ENCODE peak calls at places on chromosomes 6 and 20, in seven cellular contexts. S is pancreas, Y is brain microvascular endothelial cell, E is thoracic aorta, N is esophagus squamous epithelium, F is cardiac fibroblast, O is PC-3. R is an unnamed sample.

GRCh38 chr6:22062807-22063408 is 233.9 kb downstream of the PRL start:
- DNase-seq in S (no peak), Y (no peak), E (no peak), N (no peak), F (no peak), O (no peak), R (peak)

GRCh38 chr20:60283281-60283680 is 325.1 kb downstream of the CDH26 start:
- DNase-seq in S (no peak), Y (no peak), E (no peak), N (no peak), F (peak), O (peak), R (no peak)

GRCh38 chr6:273441-274111 is 18.7 kb upstream of the DUSP22 start:
- DNase-seq in S (no peak), Y (no peak), E (no peak), N (no peak), F (peak), O (no peak), R (no peak)

GRCh38 chr6:162119349-162119748 is 608.2 kb downstream of the PRKN start:
- DNase-seq in S (no peak), Y (peak), E (no peak), N (no peak), F (peak), O (no peak), R (no peak)

GRCh38 chr20:53599910-53600632 is 6.4 kb upstream of the ZNF217 start:
- DNase-seq in S (no peak), Y (no peak), E (no peak), N (no peak), F (no peak), O (no peak), R (no peak)

GRCh38 chr6:164927288-164928040 is 381.9 kb downstream of the C6orf118 start:
- DNase-seq in S (peak), Y (peak), E (no peak), N (no peak), F (peak), O (peak), R (no peak)

GRCh38 chr20:22556565-22557056 is 27.8 kb downstream of the FOXA2 start:
- DNase-seq in S (no peak), Y (no peak), E (no peak), N (no peak), F (no peak), O (no peak), R (no peak)

GRCh38 chr6:32060966-32061655 is 22.9 kb downstream of the CYP21A2 start:
- DNase-seq in S (no peak), Y (no peak), E (no peak), N (no peak), F (no peak), O (no peak), R (no peak)

GRCh38 chr6:7590918-7591302 is 912 bp downstream of the SNRNP48 start:
- DNase-seq in S (no peak), Y (no peak), E (no peak), N (no peak), F (peak), O (peak), R (no peak)

GRCh38 chr6:111358454-111358853 is 124.6 kb downstream of the REV3L start:
- DNase-seq in S (no peak), Y (no peak), E (no peak), N (no peak), F (no peak), O (peak), R (no peak)

GRCh38 chr6:138787138-138787537 is 8.7 kb upstream of the ECT2L start:
- DNase-seq in S (no peak), Y (no peak), E (no peak), N (no peak), F (no peak), O (no peak), R (no peak)

GRCh38 chr20:38779247-38780097 is 26.0 kb upstream of the PPP1R16B start:
- DNase-seq in S (no peak), Y (no peak), E (no peak), N (no peak), F (no peak), O (no peak), R (no peak)

GRCh38 chr6:69974193-69974592 is 107.8 kb downstream of the COL19A1 start:
- DNase-seq in S (no peak), Y (peak), E (no peak), N (no peak), F (peak), O (no peak), R (no peak)

GRCh38 chr6:21359926-21360325 is 233.6 kb upstream of the SOX4 start:
- DNase-seq in S (no peak), Y (no peak), E (no peak), N (no peak), F (no peak), O (no peak), R (no peak)

GRCh38 chr20:62702886-62703852 is 5.5 kb upstream of the NTSR1 start:
- DNase-seq in S (peak), Y (peak), E (no peak), N (no peak), F (peak), O (peak), R (no peak)

GRCh38 chr6:87982134-87982533 is 65.5 kb upstream of the SPACA1 start:
- DNase-seq in S (no peak), Y (no peak), E (no peak), N (no peak), F (peak), O (no peak), R (no peak)

GRCh38 chr20:61727761-61728160 is 337.9 kb downstream of the TAF4 start:
- DNase-seq in S (no peak), Y (no peak), E (no peak), N (no peak), F (no peak), O (no peak), R (no peak)

GRCh38 chr6:11730645-11731044 is 48.0 kb downstream of the ADTRP start:
- DNase-seq in S (no peak), Y (no peak), E (no peak), N (no peak), F (no peak), O (no peak), R (no peak)

GRCh38 chr20:10611357-10611756 is 62.4 kb downstream of the JAG1 start:
- DNase-seq in S (no peak), Y (peak), E (no peak), N (no peak), F (peak), O (peak), R (peak)

GRCh38 chr6:167855825-167856425 is 29.2 kb downstream of the AFDN start:
- DNase-seq in S (no peak), Y (peak), E (no peak), N (no peak), F (peak), O (peak), R (no peak)

GRCh38 chr6:159125977-159126376 is 43.2 kb upstream of the FNDC1 start:
- DNase-seq in S (no peak), Y (no peak), E (no peak), N (no peak), F (no peak), O (no peak), R (no peak)

GRCh38 chr6:8983202-8983688 is 547.9 kb upstream of the SLC35B3 start:
- DNase-seq in S (peak), Y (peak), E (peak), N (no peak), F (peak), O (peak), R (peak)

GRCh38 chr20:39568090-39568489 is 605.9 kb downstream of the DHX35 start:
- DNase-seq in S (no peak), Y (no peak), E (no peak), N (no peak), F (no peak), O (no peak), R (no peak)

GRCh38 chr6:125790403-125791150 is at the start of gene NCOA7:
- DNase-seq in S (peak), Y (peak), E (no peak), N (peak), F (peak), O (peak), R (no peak)

GRCh38 chr6:163745566-163746400 is 331.3 kb downstream of the QKI start:
- DNase-seq in S (no peak), Y (peak), E (no peak), N (no peak), F (peak), O (peak), R (no peak)

GRCh38 chr6:72649032-72649984 is 27.4 kb downstream of the KCNQ5 start:
- DNase-seq in S (no peak), Y (peak), E (peak), N (no peak), F (peak), O (peak), R (no peak)

GRCh38 chr6:122818866-122819265 is 29.8 kb downstream of the SMPDL3A start:
- DNase-seq in S (no peak), Y (no peak), E (no peak), N (no peak), F (no peak), O (no peak), R (no peak)

GRCh38 chr20:835220-836045 is 1.9 kb downstream of the FAM110A start:
- DNase-seq in S (no peak), Y (no peak), E (no peak), N (no peak), F (no peak), O (no peak), R (no peak)

GRCh38 chr6:38528196-38528965 is 111.3 kb downstream of the BTBD9 start:
- DNase-seq in S (no peak), Y (no peak), E (no peak), N (no peak), F (no peak), O (no peak), R (no peak)

GRCh38 chr6:30798501-30798900 is 54.2 kb upstream of the IER3 start:
- DNase-seq in S (no peak), Y (no peak), E (no peak), N (no peak), F (no peak), O (no peak), R (no peak)

DNA sequence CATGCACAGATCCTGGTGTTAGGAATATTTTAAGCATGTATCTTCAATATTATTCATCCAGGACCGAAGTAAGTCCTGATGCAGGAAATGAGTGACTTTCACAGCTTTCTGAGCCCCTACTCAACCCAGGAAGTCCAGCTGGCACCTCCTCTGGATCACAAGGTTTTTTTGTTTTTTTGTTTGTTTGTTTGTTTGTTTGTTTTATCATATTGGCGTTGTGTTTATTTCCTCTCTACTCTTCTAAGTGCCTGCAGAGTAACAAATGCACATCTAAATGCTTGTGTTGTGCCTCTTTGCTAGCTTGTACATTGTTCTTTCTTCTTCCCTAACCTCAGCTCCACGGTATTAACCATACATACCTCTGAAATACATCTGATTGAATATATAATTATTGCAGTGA is 594.3 kb upstream of the ADGRB3 start:
- DNase-seq in S (no peak), Y (no peak), E (no peak), N (no peak), F (no peak), O (no peak), R (no peak)
- H3K4me3 ChIP-seq in S (no peak), Y (peak), E (peak), N (no peak), F (peak), O (no peak), R (peak)

DNA sequence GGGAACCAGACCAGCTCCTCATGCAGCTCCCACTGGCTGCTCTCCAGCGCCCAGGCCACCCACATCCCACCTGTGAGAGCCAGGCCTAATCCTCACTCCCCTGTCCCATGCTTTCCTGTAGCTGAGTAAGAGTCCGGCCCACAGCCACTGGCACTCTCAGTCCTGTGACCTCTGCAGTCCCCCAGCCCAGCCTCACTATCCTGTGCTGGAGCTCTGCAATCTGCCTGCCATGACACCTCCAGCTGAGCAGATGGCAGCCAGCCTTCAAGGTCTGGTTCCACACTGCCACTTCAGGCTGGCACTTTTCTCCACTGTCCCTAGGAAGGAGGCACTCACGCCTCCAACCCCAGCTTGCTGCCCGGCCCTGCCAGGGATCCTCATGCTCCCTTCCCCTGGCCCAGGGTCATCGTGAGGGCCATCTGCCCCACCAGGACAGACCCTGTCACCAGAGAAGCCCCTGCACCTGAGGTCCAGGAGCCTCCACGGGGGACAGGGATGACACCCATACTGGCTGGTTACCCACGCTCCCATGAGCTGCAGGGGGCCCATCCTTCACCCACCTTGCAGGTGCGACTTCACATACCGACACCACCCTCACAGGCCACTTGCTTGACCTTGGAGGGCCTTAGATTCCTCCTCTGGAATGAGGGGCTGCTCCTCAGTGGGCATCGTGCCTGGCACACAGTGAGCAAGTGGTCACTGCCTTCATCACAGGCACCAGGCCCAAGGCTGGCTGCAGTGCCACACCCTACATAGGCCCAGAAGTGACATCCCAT is 100.1 kb downstream of the ASXL1 start:
- DNase-seq in S (peak), Y (no peak), E (no peak), N (no peak), F (no peak), O (no peak), R (no peak)
- H3K4me3 ChIP-seq in S (no peak), Y (peak), E (no peak), N (no peak), F (no peak), O (peak), R (no peak)

GRCh38 chr6:132404330-132404729 is 3.1 kb upstream of the MOXD1 start:
- DNase-seq in S (no peak), Y (no peak), E (no peak), N (no peak), F (no peak), O (no peak), R (no peak)

GRCh38 chr6:132401120-132401940 is at the start of gene MOXD1:
- DNase-seq in S (peak), Y (no peak), E (no peak), N (no peak), F (peak), O (peak), R (no peak)

GRCh38 chr6:132400641-132401119 is 595 bp downstream of the MOXD1 start:
- DNase-seq in S (no peak), Y (no peak), E (no peak), N (no peak), F (peak), O (no peak), R (no peak)

GRCh38 chr6:132399376-132400074 is 1.8 kb downstream of the MOXD1 start:
- DNase-seq in S (no peak), Y (peak), E (no peak), N (no peak), F (peak), O (peak), R (no peak)

DNA sequence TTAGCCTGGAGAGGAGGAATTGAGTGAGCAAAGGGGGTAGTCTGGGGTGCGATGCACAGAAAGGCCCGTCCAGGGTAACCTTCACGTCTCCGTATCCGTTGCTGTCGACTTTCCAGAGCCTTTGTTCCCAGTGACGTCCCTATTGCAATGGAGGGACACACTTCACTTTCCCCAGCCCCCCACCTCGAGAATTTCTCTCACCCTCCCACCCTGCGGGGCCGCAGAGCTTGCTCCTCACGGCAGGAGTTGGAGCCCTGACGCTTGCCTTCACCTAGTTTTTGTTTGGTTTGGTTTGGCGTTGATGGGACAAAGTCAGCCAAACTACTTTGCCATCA is 633 bp upstream of the MOXD1 start:
- DNase-seq in S (no peak), Y (no peak), E (no peak), N (no peak), F (no peak), O (no peak), R (no peak)
- H3K4me3 ChIP-seq in S (peak), Y (peak), E (peak), N (peak), F (peak), O (peak), R (no peak)

GRCh38 chr6:63306446-63306845 is 13.3 kb downstream of the LGSN start:
- DNase-seq in S (no peak), Y (no peak), E (no peak), N (no peak), F (no peak), O (no peak), R (no peak)

GRCh38 chr6:63305278-63305677 is 14.5 kb downstream of the LGSN start:
- DNase-seq in S (no peak), Y (no peak), E (no peak), N (no peak), F (peak), O (no peak), R (no peak)

DNA sequence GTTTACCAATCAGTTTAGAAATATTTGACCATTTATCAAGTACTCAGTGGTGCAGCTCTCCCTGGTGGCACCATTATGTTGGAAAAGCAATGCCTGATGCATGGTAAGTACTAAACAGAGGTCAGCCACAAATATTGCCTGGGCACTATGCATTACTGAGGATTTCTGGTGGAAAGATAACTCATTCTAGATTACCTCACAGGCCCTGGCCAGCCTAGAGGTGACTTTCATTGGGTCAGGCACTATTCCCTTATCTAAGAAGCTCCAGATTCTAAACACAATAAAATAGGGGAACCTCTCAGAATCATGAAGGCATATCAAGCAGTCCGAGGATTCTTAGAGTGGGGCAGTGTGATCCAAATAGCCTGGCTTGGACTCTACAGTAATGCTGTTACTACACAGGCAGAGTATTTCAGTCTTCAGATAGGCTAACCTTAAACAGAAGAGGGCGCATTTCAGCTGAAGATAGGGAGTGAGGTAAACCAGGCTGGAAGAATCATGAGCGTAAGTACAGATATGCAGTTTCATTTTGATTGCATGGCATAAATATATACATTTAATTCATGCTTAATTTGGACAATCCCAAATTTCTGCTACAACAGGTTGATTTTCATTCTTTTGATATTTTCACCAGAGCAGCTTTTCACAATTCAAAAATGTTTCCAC is 12.1 kb downstream of the LGSN start:
- DNase-seq in S (no peak), Y (peak), E (no peak), N (no peak), F (peak), O (peak), R (peak)
- H3K4me3 ChIP-seq in S (no peak), Y (no peak), E (no peak), N (no peak), F (no peak), O (peak), R (no peak)

GRCh38 chr6:136500414-136500813 is 49.8 kb downstream of the MAP7 start:
- DNase-seq in S (no peak), Y (no peak), E (no peak), N (no peak), F (no peak), O (no peak), R (no peak)

GRCh38 chr6:136501081-136501480 is 49.1 kb downstream of the MAP7 start:
- DNase-seq in S (no peak), Y (no peak), E (no peak), N (no peak), F (no peak), O (no peak), R (no peak)

GRCh38 chr6:136501514-136501913 is 48.7 kb downstream of the MAP7 start:
- DNase-seq in S (no peak), Y (no peak), E (no peak), N (no peak), F (no peak), O (no peak), R (no peak)

GRCh38 chr6:136503303-136503702 is 46.9 kb downstream of the MAP7 start:
- DNase-seq in S (no peak), Y (no peak), E (no peak), N (no peak), F (no peak), O (no peak), R (no peak)

DNA sequence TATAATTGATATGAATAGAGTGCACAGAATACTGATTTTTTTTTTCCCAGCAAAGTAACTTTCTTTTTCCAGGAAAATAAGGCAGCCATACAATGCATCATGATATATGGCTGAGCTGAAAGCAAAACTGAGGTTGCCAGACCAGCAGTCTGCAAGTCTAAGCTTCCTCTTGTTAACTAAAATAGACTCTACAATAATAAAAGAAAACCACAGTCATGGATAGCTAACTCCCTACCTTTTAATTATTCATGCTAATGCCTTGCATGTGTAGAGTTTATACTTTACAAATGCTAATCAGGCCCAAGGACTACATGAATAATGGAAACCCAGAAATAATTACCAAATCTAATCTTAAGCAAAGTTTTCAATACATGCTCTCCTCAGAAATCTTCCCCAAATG is 47.4 kb downstream of the MAP7 start:
- DNase-seq in S (no peak), Y (no peak), E (no peak), N (no peak), F (no peak), O (no peak), R (no peak)
- H3K4me3 ChIP-seq in S (no peak), Y (no peak), E (no peak), N (no peak), F (no peak), O (no peak), R (no peak)